ENCODE peak calls at places on chromosome 10, in seven cellular contexts. J is GM12878, O is HepG2, Z is HCT116, T is H1, M is NT2/D1, F is K562. C is an unnamed sample.

GRCh38 chr10:68082815-68083395 is 7.8 kb upstream of the HERC4 start:
- DNase-seq in J (no peak), O (no peak), Z (no peak), T (no peak), M (no peak), F (no peak), C (peak; percentile 32)

GRCh38 chr10:101903827-101904520 is 60.4 kb upstream of the KCNIP2 start:
- DNase-seq in J (peak; percentile 88), O (no peak), Z (no peak), T (no peak), M (no peak), F (no peak), C (no peak)

GRCh38 chr10:93615576-93615975 is 3.2 kb downstream of the PDE6C start:
- DNase-seq in J (no peak), O (no peak), Z (no peak), T (no peak), M (no peak), F (no peak), C (no peak)

GRCh38 chr10:75736889-75737610 is 305.6 kb downstream of the LRMDA start:
- DNase-seq in J (no peak), O (no peak), Z (no peak), T (no peak), M (no peak), F (no peak), C (no peak)

GRCh38 chr10:61456095-61456789 is 3.1 kb upstream of the TMEM26 start:
- DNase-seq in J (no peak), O (no peak), Z (no peak), T (no peak), M (no peak), F (no peak), C (no peak)

GRCh38 chr10:103458720-103459119 is at the start of gene CALHM1:
- DNase-seq in J (no peak), O (no peak), Z (no peak), T (no peak), M (no peak), F (peak; percentile 51), C (no peak)

GRCh38 chr10:95407546-95407945 is 116.7 kb upstream of the PDLIM1 start:
- DNase-seq in J (no peak), O (no peak), Z (no peak), T (no peak), M (no peak), F (no peak), C (no peak)

GRCh38 chr10:114486938-114487814 is 82.9 kb upstream of the AFAP1L2 start:
- DNase-seq in J (no peak), O (peak; percentile 32), Z (no peak), T (no peak), M (no peak), F (no peak), C (peak; percentile 37)

GRCh38 chr10:44809652-44810051 is 101.5 kb upstream of the TMEM72 start:
- DNase-seq in J (no peak), O (no peak), Z (no peak), T (peak; percentile 58), M (peak; percentile 87), F (no peak), C (no peak)

GRCh38 chr10:31055573-31056251 is 24.0 kb upstream of the ZNF438 start:
- DNase-seq in J (no peak), O (no peak), Z (no peak), T (no peak), M (no peak), F (no peak), C (no peak)

GRCh38 chr10:76231258-76231934 is 800.0 kb downstream of the LRMDA start:
- DNase-seq in J (no peak), O (no peak), Z (no peak), T (peak; percentile 53), M (peak; percentile 75), F (no peak), C (no peak)

GRCh38 chr10:73810735-73811465 is 498 bp downstream of the NDST2 start:
- DNase-seq in J (no peak), O (no peak), Z (no peak), T (no peak), M (no peak), F (peak; percentile 87), C (no peak)

GRCh38 chr10:69869291-69869841 is 67.7 kb downstream of the COL13A1 start:
- DNase-seq in J (no peak), O (no peak), Z (peak; percentile 56), T (no peak), M (no peak), F (no peak), C (peak; percentile 61)

GRCh38 chr10:96397902-96398301 is 39.1 kb upstream of the OPALIN start:
- DNase-seq in J (no peak), O (no peak), Z (no peak), T (no peak), M (no peak), F (no peak), C (no peak)

GRCh38 chr10:22293747-22294404 is 22.3 kb upstream of the COMMD3 start:
- DNase-seq in J (no peak), O (no peak), Z (no peak), T (no peak), M (no peak), F (no peak), C (no peak)

GRCh38 chr10:73886085-73886529 is 11.8 kb upstream of the CAMK2G start:
- DNase-seq in J (no peak), O (peak; percentile 57), Z (no peak), T (no peak), M (peak; percentile 57), F (peak; percentile 92), C (peak; percentile 83)

GRCh38 chr10:5584895-5585516 is 60.2 kb downstream of the CALML3 start:
- DNase-seq in J (peak; percentile 41), O (peak; percentile 62), Z (peak; percentile 86), T (peak; percentile 57), M (peak; percentile 62), F (no peak), C (no peak)

GRCh38 chr10:79390057-79390456 is 42.8 kb downstream of the PPIF start:
- DNase-seq in J (no peak), O (no peak), Z (no peak), T (no peak), M (no peak), F (no peak), C (no peak)

GRCh38 chr10:79392506-79393176 is 45.4 kb downstream of the PPIF start:
- DNase-seq in J (no peak), O (no peak), Z (no peak), T (no peak), M (no peak), F (no peak), C (no peak)

GRCh38 chr10:79391231-79392019 is 44.2 kb downstream of the PPIF start:
- DNase-seq in J (no peak), O (no peak), Z (no peak), T (no peak), M (no peak), F (peak; percentile 94), C (peak; percentile 22)

GRCh38 chr10:79392020-79392398 is 44.7 kb downstream of the PPIF start:
- DNase-seq in J (no peak), O (no peak), Z (no peak), T (no peak), M (no peak), F (no peak), C (peak; percentile 20)

GRCh38 chr10:79390551-79391229 is 43.4 kb downstream of the PPIF start:
- DNase-seq in J (no peak), O (no peak), Z (no peak), T (no peak), M (no peak), F (peak; percentile 87), C (peak; percentile 32)
- TF ChIP-seq YY1 in J (no peak), O (no peak), Z (no peak), T (no peak), M (no peak), F (peak; percentile 73), C (no peak)

GRCh38 chr10:3805791-3806381 is 20.9 kb upstream of the KLF6 start:
- DNase-seq in J (no peak), O (no peak), Z (peak; percentile 51), T (no peak), M (no peak), F (peak; percentile 67), C (no peak)

GRCh38 chr10:3806603-3807002 is 21.6 kb upstream of the KLF6 start:
- DNase-seq in J (no peak), O (peak; percentile 39), Z (no peak), T (no peak), M (no peak), F (no peak), C (no peak)

GRCh38 chr10:3803295-3803883 is 18.4 kb upstream of the KLF6 start:
- DNase-seq in J (no peak), O (no peak), Z (no peak), T (no peak), M (no peak), F (peak; percentile 66), C (no peak)

GRCh38 chr10:3803884-3804741 is 19.1 kb upstream of the KLF6 start:
- DNase-seq in J (no peak), O (no peak), Z (no peak), T (no peak), M (no peak), F (peak; percentile 33), C (no peak)

GRCh38 chr10:3805227-3805790 is 20.3 kb upstream of the KLF6 start:
- DNase-seq in J (peak; percentile 71), O (no peak), Z (peak; percentile 56), T (no peak), M (no peak), F (no peak), C (no peak)
- H3K9ac ChIP-seq in J (peak overlapping the region; percentile 75), O (peak overlapping the region; percentile 19), Z (peak overlapping the region; percentile 40), T (no peak overlapping the region), M (no peak overlapping the region), F (peak overlapping the region; percentile 83), C (peak overlapping the region; percentile 91)

GRCh38 chr10:84499846-84500245 is 171.5 kb downstream of the CCSER2 start:
- DNase-seq in J (no peak), O (no peak), Z (no peak), T (no peak), M (peak; percentile 2), F (no peak), C (peak; percentile 31)
- TF ChIP-seq YY1 in J (no peak), O (no peak), Z (no peak), T (no peak), M (no peak), F (no peak), C (no peak)

GRCh38 chr10:132916421-132916841 is 25.9 kb downstream of the CFAP46 start:
- DNase-seq in J (no peak), O (no peak), Z (no peak), T (no peak), M (no peak), F (no peak), C (no peak)

GRCh38 chr10:132913559-132914115 is 28.7 kb downstream of the CFAP46 start:
- DNase-seq in J (no peak), O (no peak), Z (no peak), T (no peak), M (no peak), F (no peak), C (no peak)

GRCh38 chr10:132916956-132917666 is 25.3 kb downstream of the CFAP46 start:
- DNase-seq in J (no peak), O (no peak), Z (no peak), T (no peak), M (no peak), F (no peak), C (no peak)

GRCh38 chr10:132914732-132915131 is 27.6 kb downstream of the CFAP46 start:
- DNase-seq in J (no peak), O (no peak), Z (no peak), T (no peak), M (no peak), F (no peak), C (no peak)

DNA sequence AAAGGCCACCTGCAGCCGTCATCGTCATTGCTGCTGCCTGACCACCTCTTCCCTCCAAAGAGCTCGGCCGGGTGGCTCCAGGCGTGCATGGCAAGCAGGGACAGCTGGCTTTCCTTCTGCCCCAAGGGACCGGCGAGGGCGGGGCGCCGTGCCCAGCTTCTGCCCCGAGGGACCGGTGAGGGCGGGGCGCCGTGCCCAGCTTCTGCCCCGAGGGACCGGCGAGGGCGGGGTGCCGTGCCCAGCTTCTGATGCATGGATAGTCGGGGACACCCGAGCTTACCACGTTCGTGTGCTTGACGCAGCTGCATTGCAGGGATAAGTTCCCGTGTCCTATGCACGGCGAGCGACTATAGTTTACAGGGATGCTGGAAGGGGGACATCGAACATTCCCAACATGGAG is 27.0 kb downstream of the CFAP46 start:
- DNase-seq in J (no peak), O (no peak), Z (no peak), T (no peak), M (no peak), F (no peak), C (no peak)
- H3K9ac ChIP-seq in J (no peak overlapping the region), O (no peak overlapping the region), Z (no peak overlapping the region), T (no peak overlapping the region), M (no peak overlapping the region), F (no peak overlapping the region), C (no peak overlapping the region)

C was measured in SK-N-SH.